ENCODE peak calls at places on chromosome 22, in five cellular contexts. R, O, F, W and P are unnamed samples.

GRCh38 chr22:46584081-46584903 is 35.9 kb upstream of the GRAMD4 start:
- DNase-seq in R (no peak), O (no peak), F (no peak), W (no peak), P (no peak)

GRCh38 chr22:36865346-36865745 is 4.5 kb downstream of the NCF4 start:
- DNase-seq in R (no peak), O (no peak), F (no peak), W (no peak), P (no peak)

GRCh38 chr22:22408731-22409696 is 99.5 kb downstream of the ZNF280B start:
- DNase-seq in R (no peak), O (no peak), F (no peak), W (peak; percentile 16), P (peak; percentile 4)

GRCh38 chr22:44023404-44024287 is 456 bp upstream of the PARVB start:
- DNase-seq in R (no peak), O (no peak), F (no peak), W (peak; percentile 27), P (no peak)

GRCh38 chr22:38202437-38203089 is 769 bp downstream of the MAFF start:
- DNase-seq in R (peak; percentile 49), O (peak; percentile 55), F (peak; percentile 38), W (peak; percentile 91), P (peak; percentile 36)

GRCh38 chr22:37440875-37441274 is 13.6 kb upstream of the ELFN2 start:
- DNase-seq in R (no peak), O (no peak), F (no peak), W (no peak), P (no peak)

GRCh38 chr22:50201191-50202129 is 649 bp downstream of the SELENOO start:
- DNase-seq in R (no peak), O (no peak), F (no peak), W (no peak), P (no peak)

GRCh38 chr22:24587251-24587650 is 5.6 kb downstream of the LRRC75B start:
- DNase-seq in R (no peak), O (no peak), F (no peak), W (no peak), P (no peak)

GRCh38 chr22:44561139-44561840 is 63.3 kb upstream of the RTL6 start:
- DNase-seq in R (no peak), O (no peak), F (no peak), W (no peak), P (no peak)

GRCh38 chr22:39622881-39623367 is 52.4 kb downstream of the CACNA1I start:
- DNase-seq in R (peak; percentile 73), O (no peak), F (no peak), W (peak; percentile 16), P (peak; percentile 2)

GRCh38 chr22:48235744-48236143 is 1473.3 kb downstream of the TBC1D22A start:
- DNase-seq in R (no peak), O (no peak), F (no peak), W (no peak), P (no peak)

GRCh38 chr22:46363611-46364321 is 28.3 kb downstream of the TRMU start:
- DNase-seq in R (no peak), O (no peak), F (no peak), W (no peak), P (no peak)

GRCh38 chr22:19962909-19963806 is 21.5 kb upstream of the TXNRD2 start:
- DNase-seq in R (no peak), O (no peak), F (peak; percentile 61), W (peak; percentile 36), P (peak; percentile 57)

GRCh38 chr22:45271667-45272188 is 13.0 kb upstream of the UPK3A start:
- DNase-seq in R (no peak), O (no peak), F (no peak), W (no peak), P (no peak)

GRCh38 chr22:49702068-49702397 is 125.6 kb downstream of the BRD1 start:
- DNase-seq in R (no peak), O (no peak), F (no peak), W (no peak), P (no peak)

GRCh38 chr22:44024288-44024908 is at the start of gene PARVB:
- DNase-seq in R (no peak), O (no peak), F (no peak), W (peak; percentile 12), P (no peak)

GRCh38 chr22:46737976-46738641 is at the start of gene CERK:
- DNase-seq in R (peak; percentile 73), O (peak; percentile 66), F (peak; percentile 18), W (peak; percentile 63), P (no peak)

GRCh38 chr22:45127866-45128265 is 35.9 kb upstream of the NUP50 start:
- DNase-seq in R (no peak), O (no peak), F (no peak), W (peak; percentile 41), P (no peak)